ENCODE peak calls at places on chromosome X, in nine cellular contexts. V is heart right ventricle; I is right atrium auricular region; Y is endodermal cell; Z is progenitor cell of endocrine pancreas; H is CD4-positive, alpha-beta T cell; O is tibial artery; D is epithelial cell of esophagus; T is B cell. P is an unnamed sample.

GRCh38 chrX:68432648-68433047 is 647 bp downstream of the OPHN1 start:
- DNase-seq in Z (no peak), I (no peak), O (no peak), D (peak), Y (no peak), H (no peak), T (no peak), V (no peak), P (no peak)

GRCh38 chrX:152896450-152896849 is 1.4 kb upstream of the ZNF185 start:
- DNase-seq in Z (no peak), H (no peak), Y (no peak), V (no peak), T (no peak), D (peak), I (no peak), O (no peak), P (no peak)

GRCh38 chrX:77597090-77597489 is 149.9 kb downstream of the FGF16 start:
- DNase-seq in Z (no peak), I (no peak), D (peak), Y (no peak), V (no peak), T (no peak), O (no peak), H (no peak), P (no peak)

GRCh38 chrX:31658360-31658759 is 586.5 kb upstream of the FTHL17 start:
- DNase-seq in O (no peak), D (peak), I (no peak), H (no peak), Z (no peak), Y (no peak), T (peak), V (no peak), P (no peak)

GRCh38 chrX:149036086-149036485 is 469.0 kb downstream of the IDS start:
- DNase-seq in V (peak), T (no peak), Z (no peak), O (no peak), H (no peak), D (no peak), I (no peak), Y (no peak), P (no peak)

GRCh38 chrX:13099121-13099520 is 54.7 kb upstream of the FAM9C start:
- DNase-seq in V (no peak), O (no peak), Y (no peak), T (no peak), I (no peak), H (no peak), D (no peak), Z (no peak), P (no peak)

GRCh38 chrX:143298663-143299241 is 218.5 kb downstream of the SPANXN3 start:
- DNase-seq in O (no peak), Z (no peak), H (no peak), D (no peak), T (no peak), V (no peak), Y (no peak), I (no peak), P (no peak)

GRCh38 chrX:46849933-46850332 is 13.1 kb downstream of the RP2 start:
- DNase-seq in Y (no peak), T (no peak), V (no peak), O (no peak), Z (no peak), D (peak), I (no peak), H (no peak), P (no peak)

GRCh38 chrX:138740361-138740760 is 28.8 kb upstream of the FGF13 start:
- DNase-seq in D (no peak), Y (no peak), O (no peak), H (no peak), T (no peak), V (no peak), I (no peak), Z (no peak), P (no peak)

GRCh38 chrX:132493095-132493494 is 4.3 kb upstream of the MBNL3 start:
- DNase-seq in I (no peak), H (no peak), V (no peak), Z (no peak), O (no peak), D (no peak), Y (no peak), T (no peak), P (no peak)

GRCh38 chrX:65407157-65407626 is 127.4 kb downstream of the LAS1L start:
- DNase-seq in V (no peak), Z (no peak), T (peak), H (no peak), D (peak), I (no peak), O (no peak), Y (no peak), P (no peak)

GRCh38 chrX:138745215-138745614 is 33.7 kb upstream of the FGF13 start:
- DNase-seq in T (peak), Z (peak), V (peak), D (peak), O (no peak), I (no peak), H (no peak), Y (peak), P (no peak)

GRCh38 chrX:31609130-31609529 is 537.3 kb upstream of the FTHL17 start:
- DNase-seq in I (no peak), T (no peak), Z (no peak), O (no peak), D (peak), Y (no peak), H (no peak), V (no peak), P (no peak)

GRCh38 chrX:115268421-115268820 is 21.1 kb upstream of the LUZP4 start:
- DNase-seq in T (no peak), D (peak), Y (peak), O (no peak), Z (no peak), H (no peak), V (no peak), I (no peak), P (no peak)

GRCh38 chrX:46922601-46923000 is 10.4 kb downstream of the JADE3 start:
- DNase-seq in H (no peak), I (no peak), D (peak), Y (no peak), Z (no peak), T (no peak), O (no peak), V (no peak), P (no peak)

GRCh38 chrX:118325453-118325852 is 20.5 kb upstream of the WDR44 start:
- DNase-seq in Y (no peak), O (no peak), V (no peak), Z (no peak), T (peak), H (no peak), I (no peak), D (peak), P (no peak)
- TF ChIP-seq CTCF in Y (peak), O (peak), V (peak), Z (peak), T (peak), H (peak), I (no peak), D (peak), P (no peak)

GRCh38 chrX:154717824-154718223 is 33.1 kb downstream of the GAB3 start:
- DNase-seq in Y (no peak), T (peak), V (no peak), D (no peak), H (no peak), O (no peak), I (no peak), Z (no peak), P (no peak)
- TF ChIP-seq CTCF in Y (no peak), T (no peak), V (no peak), D (no peak), H (no peak), O (no peak), I (no peak), Z (no peak), P (no peak)

DNA sequence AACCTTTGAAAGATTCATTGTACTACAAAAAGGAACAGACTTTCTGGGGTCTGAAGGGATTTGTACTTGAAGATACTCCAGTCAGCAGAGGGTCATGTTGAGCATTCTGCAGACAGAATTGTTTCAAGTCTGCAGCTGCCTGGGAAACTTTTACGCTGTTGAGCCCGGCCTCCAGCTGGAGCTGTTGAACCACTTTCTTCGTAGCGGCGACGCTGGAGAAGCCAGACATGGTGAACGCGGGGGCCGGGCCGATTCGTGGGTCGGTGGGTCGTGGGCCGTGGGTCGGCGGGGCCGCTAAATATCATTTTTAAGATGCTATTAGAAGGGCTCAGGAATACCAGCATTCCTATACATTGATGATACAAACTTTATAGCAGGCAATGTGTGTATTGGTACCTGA is 12.0 kb upstream of the RTL9 start:
- DNase-seq in Z (no peak), I (no peak), V (peak), D (peak), O (no peak), H (no peak), T (no peak), Y (peak), P (no peak)
- TF ChIP-seq CTCF in Z (no peak), I (no peak), V (no peak), D (peak), O (no peak), H (no peak), T (no peak), Y (peak), P (no peak)

GRCh38 chrX:135927897-135928296 is 34.4 kb downstream of the SAGE1 start:
- DNase-seq in H (no peak), Y (no peak), Z (no peak), D (no peak), I (no peak), V (no peak), O (no peak), T (no peak), P (no peak)
- TF ChIP-seq CTCF in H (no peak), Y (no peak), Z (no peak), D (no peak), I (no peak), V (no peak), O (no peak), T (no peak), P (no peak)

DNA sequence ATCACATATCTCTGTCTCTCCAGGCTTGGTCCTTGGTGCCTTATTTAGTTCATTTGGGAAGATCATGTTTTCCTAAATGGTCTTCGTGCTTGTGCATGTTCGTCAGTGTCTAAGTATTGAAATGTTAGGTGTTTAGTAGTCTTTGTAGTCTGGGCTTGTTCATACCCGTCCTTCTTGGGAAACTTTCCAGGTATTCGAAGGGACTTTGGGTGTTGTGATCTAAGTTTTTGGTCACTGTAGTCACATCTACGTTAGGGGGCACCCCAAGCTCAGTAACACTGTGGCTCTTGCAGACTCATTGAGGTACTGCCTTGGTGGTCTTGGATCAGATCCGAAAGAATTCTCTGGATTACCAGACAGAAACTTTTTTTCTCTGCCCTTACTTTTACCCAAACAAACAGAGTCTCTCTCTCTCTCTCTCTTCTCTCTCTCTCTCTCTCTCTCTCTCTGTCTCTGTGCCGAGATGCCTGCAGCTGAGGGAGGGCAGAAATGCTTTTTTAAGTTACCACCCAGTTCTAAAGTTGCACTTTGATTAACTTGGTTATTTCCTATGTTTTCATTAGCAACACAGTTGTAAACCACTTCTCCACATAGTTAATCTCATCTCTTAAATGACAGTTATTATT is 67.6 kb upstream of the SLC7A3 start:
- DNase-seq in T (peak), D (peak), Z (no peak), V (peak), O (peak), Y (peak), H (peak), I (no peak), P (no peak)
- TF ChIP-seq CTCF in T (no peak), D (peak), Z (peak), V (peak), O (no peak), Y (peak), H (no peak), I (no peak), P (no peak)

P was measured in natural killer cell.